ENCODE peak calls at places on chromosomes 12 and 14, in six cellular contexts. Y is IMR-90, A is breast epithelium, K is sigmoid colon, U is tibial nerve, B is ovary. J is an unnamed sample. For H3K36me3, the result is how much of the 10 kb centered on the place peaks cover.

GRCh38 chr12:49777341-49777740 is 36.0 kb downstream of the TMBIM6 start:
- DNase-seq in U (no peak), K (no peak), A (no peak), Y (no peak), B (no peak), J (no peak)

GRCh38 chr14:74571901-74572828 is 39.9 kb downstream of the LTBP2 start:
- DNase-seq in B (peak), A (no peak), K (no peak), Y (peak), U (no peak), J (peak)

GRCh38 chr14:37413504-37414003 is 181.5 kb downstream of the FOXA1 start:
- DNase-seq in K (no peak), A (no peak), Y (no peak), U (no peak), B (no peak), J (no peak)

GRCh38 chr12:57993030-57993429 is 51.7 kb downstream of the ATP23 start:
- DNase-seq in B (no peak), K (no peak), U (no peak), Y (peak), A (no peak), J (no peak)

GRCh38 chr12:8662592-8662991 is at the start of gene MFAP5:
- DNase-seq in K (peak), A (no peak), Y (peak), B (no peak), U (no peak), J (no peak)

GRCh38 chr12:88870000-88870737 is 289.9 kb upstream of the KITLG start:
- DNase-seq in B (no peak), Y (peak), K (no peak), U (no peak), A (no peak), J (no peak)

GRCh38 chr14:23578560-23579310 is at the start of gene JPH4:
- DNase-seq in A (no peak), Y (no peak), U (no peak), K (peak), B (peak), J (no peak)

GRCh38 chr14:61737913-61738312 is 24.3 kb upstream of the SNAPC1 start:
- DNase-seq in U (no peak), Y (no peak), K (no peak), B (no peak), A (no peak), J (no peak)

GRCh38 chr14:57493467-57494181 is at the start of gene CCDC198:
- DNase-seq in K (no peak), U (no peak), A (no peak), Y (no peak), B (no peak), J (no peak)

GRCh38 chr12:69442894-69443293 is 27.3 kb upstream of the FRS2 start:
- DNase-seq in K (no peak), U (no peak), B (no peak), Y (peak), A (no peak), J (no peak)

DNA sequence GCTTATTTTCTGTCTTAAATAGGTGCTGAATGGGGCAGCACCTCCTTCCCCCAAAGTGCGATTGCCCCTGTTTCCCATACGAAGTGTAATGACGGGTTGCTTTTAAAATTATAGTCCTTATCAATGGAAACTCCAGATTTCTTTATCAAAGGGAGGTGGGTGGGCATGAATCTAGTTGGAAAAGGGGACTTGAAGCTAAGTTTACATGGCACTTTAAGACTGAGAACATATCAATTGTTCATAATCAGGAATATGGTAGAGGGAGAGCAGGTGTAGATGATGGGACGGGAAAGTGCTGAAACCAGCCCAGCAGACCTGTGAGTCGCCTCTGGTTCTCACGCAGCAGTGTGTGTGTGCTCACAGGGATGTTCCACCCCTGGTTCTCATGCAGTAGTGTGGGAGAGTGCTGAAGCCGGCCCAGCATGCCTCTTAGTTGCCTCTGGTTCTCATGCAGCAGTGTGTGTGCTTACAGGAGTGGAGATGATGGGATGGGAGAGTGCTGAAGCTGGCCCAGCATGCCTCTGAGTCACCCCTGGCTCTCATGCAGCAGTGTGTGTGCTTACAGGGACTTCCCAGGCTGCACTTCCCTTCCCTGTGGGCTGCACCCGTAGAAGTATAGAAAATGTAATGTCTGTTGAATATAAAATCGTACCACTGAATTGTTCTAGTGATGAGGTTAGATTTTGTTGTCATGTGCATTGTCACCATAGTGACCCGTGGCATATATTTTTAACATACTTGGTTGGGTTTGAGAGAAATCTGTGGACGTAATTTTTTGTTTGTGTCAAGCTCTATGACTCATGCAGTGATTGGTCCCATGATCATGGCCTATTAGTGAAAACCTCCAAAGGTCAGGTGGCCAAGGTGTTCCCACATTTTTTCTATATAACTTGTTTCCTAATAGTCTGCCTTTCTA is 51.6 kb downstream of the GPATCH2L start:
- DNase-seq in K (peak), A (no peak), Y (peak), B (peak), U (no peak), J (no peak)
- TF ChIP-seq POLR2A in K (no peak), A (no peak), Y (peak), B (no peak), U (no peak), J (no peak)

DNA sequence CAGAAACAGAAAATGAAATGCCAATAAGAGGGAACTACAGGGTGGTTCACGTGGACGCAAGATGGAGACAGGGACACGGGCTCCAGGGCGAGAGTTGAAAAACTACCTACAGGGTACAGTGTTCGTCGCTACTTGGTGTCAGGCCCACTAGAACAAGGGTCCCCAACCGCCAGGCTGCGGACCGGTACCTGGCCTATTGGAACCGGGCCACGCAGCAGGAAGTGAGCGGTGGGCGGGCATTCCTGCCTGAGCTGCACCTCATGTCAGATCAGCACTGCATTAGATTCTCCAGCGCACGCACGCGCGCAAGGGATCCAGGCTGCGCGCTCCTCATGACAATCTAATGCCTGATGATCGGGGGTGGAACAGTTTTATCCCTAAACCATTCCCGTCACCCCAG is 14.8 kb downstream of the INF2 start:
- DNase-seq in U (no peak), K (no peak), Y (no peak), A (no peak), B (no peak), J (no peak)
- H3K36me3 ChIP-seq in U (under half), K (half or more), Y (half or more), A (under half), B (under half), J (under half)

GRCh38 chr14:91910201-91910600 is 37.3 kb downstream of the FBLN5 start:
- DNase-seq in U (no peak), K (peak), B (no peak), Y (no peak), A (no peak), J (no peak)

GRCh38 chr14:91912035-91912434 is 35.5 kb downstream of the FBLN5 start:
- DNase-seq in U (no peak), A (no peak), B (no peak), K (peak), Y (no peak), J (no peak)

GRCh38 chr14:91906374-91906773 is 39.0 kb upstream of the TC2N start:
- DNase-seq in K (peak), U (no peak), B (no peak), A (no peak), Y (no peak), J (no peak)

GRCh38 chr14:91911474-91912032 is 35.9 kb downstream of the FBLN5 start:
- DNase-seq in Y (peak), A (no peak), K (peak), B (no peak), U (no peak), J (peak)
- TF ChIP-seq CTCF in Y (peak), A (peak), K (no peak), B (no peak), U (peak), J (no peak)

DNA sequence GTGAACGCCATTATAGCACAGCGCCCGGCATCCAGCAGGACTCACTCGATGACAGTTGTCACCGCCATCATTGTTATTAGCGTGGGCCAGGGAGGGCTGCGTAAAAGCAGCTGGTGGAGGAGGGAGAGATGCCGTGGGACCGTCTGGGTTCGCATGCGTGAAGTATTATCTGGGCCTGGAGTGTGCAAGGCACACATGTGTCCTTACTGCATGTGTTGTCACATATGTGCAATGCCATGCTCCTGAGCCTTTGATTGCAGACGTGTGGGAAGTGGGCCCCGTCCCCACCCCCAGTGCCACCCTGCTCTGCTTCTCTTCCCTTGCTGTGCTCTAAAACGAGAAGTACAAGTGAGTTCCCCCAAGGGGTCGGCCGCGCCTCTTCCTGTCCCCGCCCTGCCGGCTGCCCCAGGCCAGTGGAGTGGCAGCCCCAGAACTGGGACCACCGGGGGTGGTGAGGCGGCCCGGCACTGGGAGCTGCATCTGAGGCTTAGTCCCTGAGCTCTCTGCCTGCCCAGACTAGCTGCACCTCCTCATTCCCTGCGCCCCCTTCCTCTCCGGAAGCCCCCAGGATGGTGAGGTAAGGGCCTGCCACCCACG is at the start of gene PTPN6:
- DNase-seq in K (peak), A (no peak), Y (no peak), U (no peak), B (no peak), J (no peak)
- TF ChIP-seq POLR2A in K (no peak), A (no peak), Y (no peak), U (no peak), B (no peak), J (no peak)

GRCh38 chr14:31677630-31678029 is 116.4 kb downstream of the NUBPL start:
- DNase-seq in A (no peak), K (no peak), B (no peak), U (no peak), Y (no peak), J (no peak)
- H3K36me3 ChIP-seq in A (under half), K (under half), B (under half), U (under half), Y (under half), J (under half)

GRCh38 chr12:78933014-78933413 is 68.4 kb downstream of the SYT1 start:
- DNase-seq in A (no peak), B (no peak), U (no peak), Y (peak), K (no peak), J (no peak)

GRCh38 chr12:78928200-78929074 is 63.9 kb downstream of the SYT1 start:
- DNase-seq in K (no peak), B (no peak), Y (peak), A (no peak), U (no peak), J (no peak)

GRCh38 chr12:78929075-78929418 is 64.5 kb downstream of the SYT1 start:
- DNase-seq in U (no peak), K (no peak), Y (no peak), A (no peak), B (no peak), J (no peak)

GRCh38 chr12:78931466-78931990 is 67.0 kb downstream of the SYT1 start:
- DNase-seq in K (no peak), U (no peak), B (no peak), A (no peak), Y (peak), J (no peak)
- TF ChIP-seq CTCF in K (no peak), U (no peak), B (no peak), A (no peak), Y (no peak), J (no peak)

GRCh38 chr14:76902591-76902990 is 76.4 kb downstream of the LRRC74A start:
- DNase-seq in K (no peak), B (no peak), Y (no peak), U (no peak), A (no peak), J (no peak)

GRCh38 chr14:76901171-76902055 is 75.2 kb downstream of the LRRC74A start:
- DNase-seq in B (no peak), U (no peak), Y (peak), K (peak), A (no peak), J (no peak)

GRCh38 chr14:76904740-76905569 is 78.7 kb downstream of the LRRC74A start:
- DNase-seq in U (no peak), Y (peak), B (peak), K (peak), A (peak), J (peak)

GRCh38 chr14:76900406-76901085 is 74.3 kb downstream of the LRRC74A start:
- DNase-seq in U (no peak), B (no peak), K (no peak), A (no peak), Y (no peak), J (no peak)

GRCh38 chr14:76904100-76904739 is 78.0 kb downstream of the LRRC74A start:
- DNase-seq in K (peak), B (peak), U (no peak), A (no peak), Y (peak), J (peak)
- TF ChIP-seq POLR2A in K (no peak), B (no peak), U (no peak), A (no peak), Y (peak), J (no peak)

DNA sequence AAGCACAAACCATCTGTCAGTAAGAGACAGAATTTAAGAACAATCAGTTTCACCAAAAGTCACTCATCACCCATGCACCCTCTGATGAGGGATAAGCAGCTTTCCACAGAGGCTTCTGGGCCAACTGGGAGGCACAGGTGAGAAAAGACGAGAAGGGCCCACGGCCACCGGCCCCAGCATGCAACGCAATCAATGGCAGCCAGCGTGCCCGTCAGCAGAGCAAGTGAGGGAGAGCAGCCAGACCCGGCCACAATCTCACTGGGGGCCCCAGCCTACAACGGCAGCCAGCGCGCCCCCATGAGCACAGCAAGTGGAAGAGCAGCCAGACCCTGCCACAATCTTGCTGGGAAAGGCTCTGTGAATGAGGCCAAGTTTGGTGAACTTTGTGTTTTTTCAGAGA is 13.3 kb downstream of the ANKLE2 start:
- DNase-seq in B (no peak), U (no peak), A (no peak), K (no peak), Y (no peak), J (no peak)
- H3K36me3 ChIP-seq in B (under half), U (under half), A (under half), K (half or more), Y (half or more), J (under half)

GRCh38 chr12:122026706-122027328 is 5.1 kb downstream of the BCL7A start:
- DNase-seq in A (no peak), Y (no peak), U (no peak), K (no peak), B (no peak), J (no peak)

GRCh38 chr12:122028165-122028591 is 6.5 kb downstream of the BCL7A start:
- DNase-seq in U (no peak), B (no peak), A (no peak), K (no peak), Y (no peak), J (no peak)

GRCh38 chr12:122029620-122030426 is 8.1 kb downstream of the BCL7A start:
- DNase-seq in B (no peak), U (no peak), K (no peak), Y (no peak), A (no peak), J (peak)

GRCh38 chr12:122030427-122030825 is 8.7 kb downstream of the BCL7A start:
- DNase-seq in K (no peak), Y (no peak), U (no peak), A (no peak), B (no peak), J (no peak)

GRCh38 chr12:122028601-122029560 is 7.2 kb downstream of the BCL7A start:
- DNase-seq in B (no peak), U (no peak), K (no peak), Y (no peak), A (no peak), J (no peak)
- TF ChIP-seq CTCF in B (no peak), U (no peak), K (no peak), Y (no peak), A (no peak), J (no peak)